ENCODE peak calls at places on chromosomes 5 and 9, in nine cellular contexts. Y is Panc1, W is left lung, Z is neuronal stem cell, E is aorta, I is upper lobe of right lung, Q is psoas muscle, B is lung, P is H1. R is an unnamed sample. For H3K27me3, the result is how much of the 10 kb centered on the place peaks cover.

GRCh38 chr9:17065062-17065461 is 69.8 kb upstream of the CNTLN start:
- DNase-seq in Y (no peak), W (no peak), Z (no peak), E (no peak), I (no peak), Q (no peak), B (no peak), P (no peak), R (peak)

GRCh38 chr9:116860509-116861120 is 173.5 kb downstream of the TRIM32 start:
- DNase-seq in Y (peak), W (no peak), Z (peak), E (peak), I (no peak), Q (peak), B (peak), P (peak), R (peak)

GRCh38 chr5:40503438-40503837 is 176.3 kb upstream of the PTGER4 start:
- DNase-seq in Y (no peak), W (no peak), Z (no peak), E (no peak), I (no peak), Q (no peak), B (no peak), P (no peak), R (no peak)

GRCh38 chr5:48192-48591 is 43.8 kb upstream of the PLEKHG4B start:
- DNase-seq in Y (no peak), W (no peak), Z (no peak), E (no peak), I (no peak), Q (no peak), B (no peak), P (no peak), R (no peak)

GRCh38 chr9:124285903-124286291 is 28.1 kb downstream of the NEK6 start:
- DNase-seq in Y (peak), W (no peak), Z (no peak), E (peak), I (peak), Q (peak), B (peak), P (no peak), R (peak)

GRCh38 chr9:114300153-114300845 is 22.6 kb upstream of the ORM1 start:
- DNase-seq in Y (no peak), W (no peak), Z (no peak), E (peak), I (peak), Q (no peak), B (no peak), P (peak), R (no peak)

GRCh38 chr5:99141534-99142135 is 212.8 kb upstream of the CHD1 start:
- DNase-seq in Y (no peak), W (no peak), Z (no peak), E (no peak), I (no peak), Q (no peak), B (no peak), P (no peak), R (no peak)

GRCh38 chr5:76303917-76304316 is 99.2 kb upstream of the IQGAP2 start:
- DNase-seq in Y (no peak), W (no peak), Z (no peak), E (no peak), I (no peak), Q (no peak), B (no peak), P (no peak), R (no peak)

GRCh38 chr9:129609486-129610192 is 11.3 kb downstream of the C9orf50 start:
- DNase-seq in Y (no peak), W (no peak), Z (no peak), E (no peak), I (peak), Q (peak), B (peak), P (peak), R (peak)

GRCh38 chr5:157993201-157993600 is 134.3 kb upstream of the CLINT1 start:
- DNase-seq in Y (no peak), W (no peak), Z (no peak), E (no peak), I (no peak), Q (no peak), B (no peak), P (no peak), R (no peak)

GRCh38 chr5:115431116-115431515 is 113.5 kb downstream of the FEM1C start:
- DNase-seq in Y (no peak), W (no peak), Z (no peak), E (no peak), I (no peak), Q (no peak), B (no peak), P (no peak), R (no peak)

GRCh38 chr9:75051285-75051684 is 23.2 kb upstream of the CARNMT1 start:
- DNase-seq in Y (no peak), W (no peak), Z (no peak), E (no peak), I (no peak), Q (no peak), B (no peak), P (no peak), R (no peak)

GRCh38 chr9:23538060-23538387 is 288.0 kb downstream of the ELAVL2 start:
- DNase-seq in Y (no peak), W (no peak), Z (no peak), E (no peak), I (no peak), Q (no peak), B (no peak), P (no peak), R (no peak)

GRCh38 chr9:18707489-18708210 is 233.7 kb downstream of the ADAMTSL1 start:
- DNase-seq in Y (no peak), W (no peak), Z (no peak), E (no peak), I (no peak), Q (no peak), B (no peak), P (no peak), R (no peak)

GRCh38 chr5:179802207-179802883 is 4.3 kb downstream of the MGAT4B start:
- DNase-seq in Y (no peak), W (no peak), Z (no peak), E (no peak), I (no peak), Q (no peak), B (no peak), P (no peak), R (no peak)

GRCh38 chr9:108412755-108413154 is 443.0 kb downstream of the ACTL7B start:
- DNase-seq in Y (no peak), W (no peak), Z (no peak), E (no peak), I (no peak), Q (no peak), B (no peak), P (peak), R (no peak)

GRCh38 chr5:32311404-32312193 is 1.1 kb downstream of the MTMR12 start:
- DNase-seq in Y (no peak), W (peak), Z (no peak), E (no peak), I (no peak), Q (no peak), B (no peak), P (no peak), R (no peak)

GRCh38 chr5:160036243-160036642 is 27.3 kb downstream of the TTC1 start:
- DNase-seq in Y (no peak), W (no peak), Z (no peak), E (no peak), I (no peak), Q (no peak), B (no peak), P (no peak), R (no peak)
- H3K27ac ChIP-seq in Y (no peak), W (no peak), Z (no peak), E (no peak), I (no peak), Q (peak), B (no peak), P (no peak), R (no peak)

GRCh38 chr9:36151306-36152210 is 15.0 kb downstream of the GLIPR2 start:
- DNase-seq in Y (no peak), W (peak), Z (no peak), E (peak), I (peak), Q (peak), B (peak), P (no peak), R (peak)

GRCh38 chr9:36152741-36153438 is 16.3 kb upstream of the CCIN start:
- DNase-seq in Y (no peak), W (no peak), Z (no peak), E (no peak), I (no peak), Q (no peak), B (no peak), P (no peak), R (no peak)

GRCh38 chr9:36148652-36149051 is 12.1 kb downstream of the GLIPR2 start:
- DNase-seq in Y (no peak), W (peak), Z (no peak), E (peak), I (peak), Q (peak), B (peak), P (no peak), R (peak)

GRCh38 chr9:36149197-36149596 is 12.7 kb downstream of the GLIPR2 start:
- DNase-seq in Y (no peak), W (no peak), Z (no peak), E (no peak), I (no peak), Q (peak), B (no peak), P (no peak), R (peak)

GRCh38 chr9:36150529-36151305 is 14.2 kb downstream of the GLIPR2 start:
- DNase-seq in Y (no peak), W (no peak), Z (no peak), E (no peak), I (no peak), Q (no peak), B (no peak), P (no peak), R (no peak)
- H3K4me3 ChIP-seq in Y (no peak), W (no peak), Z (no peak), E (no peak), I (no peak), Q (no peak), B (no peak), P (no peak), R (no peak)

GRCh38 chr5:51376504-51376903 is 6.7 kb upstream of the ISL1 start:
- DNase-seq in Y (no peak), W (no peak), Z (peak), E (no peak), I (no peak), Q (no peak), B (no peak), P (no peak), R (no peak)
- H3K27me3 ChIP-seq in Y (under half), W (half or more), Z (half or more), E (under half), I (half or more), Q (under half), B (under half), P (half or more), R (under half)

DNA sequence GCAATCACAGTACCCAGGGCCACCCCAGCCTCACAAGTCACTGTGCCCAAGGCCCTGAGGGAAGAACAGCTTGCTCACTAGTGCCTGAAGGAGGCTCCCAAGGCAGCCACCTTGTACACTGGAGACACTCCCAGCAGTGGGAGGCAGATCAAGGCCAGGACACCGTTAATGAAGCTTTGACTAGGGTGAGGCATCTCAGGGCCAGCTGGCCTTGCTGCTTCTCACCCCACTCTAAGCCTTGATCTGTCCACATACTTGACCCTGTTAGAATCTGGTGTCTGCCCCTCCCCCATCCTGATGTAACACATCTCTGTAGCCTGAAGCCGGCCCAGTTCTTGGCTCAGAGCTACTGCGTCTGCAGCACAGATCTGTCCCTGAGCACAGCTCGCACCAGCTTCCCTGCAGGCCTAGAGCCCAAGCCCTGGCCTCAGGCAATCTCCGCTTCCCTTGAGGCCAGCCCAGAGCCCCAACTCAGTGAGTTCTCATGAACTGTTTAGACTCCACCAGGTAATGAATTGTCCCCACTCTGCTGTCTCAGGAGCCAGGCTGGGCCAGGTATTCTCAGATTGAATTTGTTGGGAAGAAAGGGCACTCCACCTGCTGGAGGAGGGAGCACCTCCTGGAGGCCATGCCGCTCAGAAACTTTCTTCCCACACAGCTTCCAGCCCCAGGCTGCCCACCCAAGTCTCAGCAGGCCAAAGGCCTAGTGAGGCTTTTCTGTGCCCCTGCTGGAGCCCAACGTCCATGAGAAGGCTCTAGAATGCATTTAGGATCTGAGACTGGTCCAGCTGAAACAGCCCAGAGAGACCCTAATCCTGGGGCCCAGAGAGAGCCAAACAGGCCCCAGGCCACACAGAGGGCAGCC is 13.4 kb upstream of the JADE2 start:
- DNase-seq in Y (no peak), W (no peak), Z (no peak), E (peak), I (peak), Q (peak), B (peak), P (peak), R (peak)
- H3K27ac ChIP-seq in Y (peak), W (peak), Z (no peak), E (no peak), I (peak), Q (peak), B (peak), P (peak), R (no peak)

GRCh38 chr5:53425598-53426516 is 54.6 kb upstream of the FST start:
- DNase-seq in Y (no peak), W (no peak), Z (peak), E (no peak), I (no peak), Q (no peak), B (no peak), P (peak), R (no peak)
- H3K4me3 ChIP-seq in Y (no peak), W (no peak), Z (no peak), E (no peak), I (no peak), Q (no peak), B (no peak), P (no peak), R (no peak)

GRCh38 chr9:133577463-133578112 is 31.6 kb downstream of the FAM163B start:
- DNase-seq in Y (no peak), W (peak), Z (no peak), E (no peak), I (no peak), Q (no peak), B (no peak), P (no peak), R (no peak)
- H3K27me3 ChIP-seq in Y (under half), W (under half), Z (under half), E (under half), I (under half), Q (under half), B (under half), P (under half), R (under half)